ENCODE peak calls at places on chromosomes 12 and 14, in six cellular contexts. B is aorta, G is right lobe of liver, V is WERI-Rb-1, L is RWPE2, M is pancreas. P is an unnamed sample.

GRCh38 chr12:47346251-47347019 is 266.7 kb upstream of the AMIGO2 start:
- DNase-seq in L (no peak), B (no peak), M (no peak), V (no peak), G (no peak), P (no peak)

GRCh38 chr12:9135903-9136310 is 20.2 kb upstream of the A2M start:
- DNase-seq in G (no peak), L (no peak), M (no peak), B (no peak), V (no peak), P (no peak)

GRCh38 chr12:106978035-106978800 is 8.7 kb downstream of the MTERF2 start:
- DNase-seq in V (no peak), G (peak; percentile 69), B (no peak), M (peak; percentile 65), L (no peak), P (no peak)

GRCh38 chr14:74421997-74422396 is 4.0 kb downstream of the SYNDIG1L start:
- DNase-seq in L (no peak), B (no peak), V (no peak), G (no peak), M (no peak), P (no peak)

GRCh38 chr12:69151254-69151751 is 88.1 kb upstream of the CPSF6 start:
- DNase-seq in B (no peak), V (no peak), L (no peak), M (no peak), G (no peak), P (no peak)

GRCh38 chr12:54750-55535 is 11.6 kb upstream of the IQSEC3 start:
- DNase-seq in B (peak; percentile 75), M (no peak), L (no peak), V (no peak), G (no peak), P (no peak)

GRCh38 chr14:36423430-36423829 is 96.6 kb downstream of the NKX2-1 start:
- DNase-seq in G (no peak), M (no peak), L (no peak), V (no peak), B (no peak), P (no peak)

GRCh38 chr14:61147369-61147897 is 133.7 kb downstream of the TMEM30B start:
- DNase-seq in V (no peak), B (no peak), L (no peak), M (no peak), G (no peak), P (no peak)

GRCh38 chr12:26953447-26953846 is 15.2 kb downstream of the FGFR1OP2 start:
- DNase-seq in B (no peak), V (no peak), G (no peak), M (no peak), L (no peak), P (no peak)
- H3K9me3 ChIP-seq in B (no peaks in the 10 kb centered on the region), V (peaks cover 2% of the 10 kb centered on the region), G (no peaks in the 10 kb centered on the region), M (no peaks in the 10 kb centered on the region), L (no peaks in the 10 kb centered on the region), P (peaks cover 3% of the 10 kb centered on the region)

GRCh38 chr14:58301416-58301815 is 3.1 kb downstream of the ARID4A start:
- DNase-seq in M (no peak), B (no peak), G (peak; percentile 24), L (no peak), V (no peak), P (no peak)

GRCh38 chr14:58297762-58298476 is 436 bp upstream of the ARID4A start:
- DNase-seq in B (peak; percentile 99), L (peak; percentile 100), G (peak; percentile 98), M (peak; percentile 93), V (peak; percentile 99), P (peak; percentile 96)

GRCh38 chr14:58298880-58299664 is 717 bp downstream of the ARID4A start:
- DNase-seq in G (peak; percentile 56), M (peak; percentile 72), B (peak; percentile 80), L (no peak), V (peak; percentile 23), P (peak; percentile 33)

GRCh38 chr14:58298477-58298879 is at the start of gene ARID4A:
- DNase-seq in V (peak; percentile 92), B (peak; percentile 90), M (peak; percentile 81), G (peak; percentile 83), L (no peak), P (peak; percentile 65)

GRCh38 chr14:58299665-58300202 is 1.4 kb downstream of the ARID4A start:
- DNase-seq in L (no peak), B (no peak), G (no peak), V (peak; percentile 19), M (peak; percentile 56), P (no peak)
- H3K9me3 ChIP-seq in L (no peaks in the 10 kb centered on the region), B (no peaks in the 10 kb centered on the region), G (no peaks in the 10 kb centered on the region), V (no peaks in the 10 kb centered on the region), M (no peaks in the 10 kb centered on the region), P (no peaks in the 10 kb centered on the region)

GRCh38 chr14:99891900-99892299 is 98.7 kb downstream of the EML1 start:
- DNase-seq in G (no peak), B (no peak), L (no peak), V (no peak), M (no peak), P (no peak)
- H3K9me3 ChIP-seq in G (no peaks in the 10 kb centered on the region), B (no peaks in the 10 kb centered on the region), L (no peaks in the 10 kb centered on the region), V (no peaks in the 10 kb centered on the region), M (no peaks in the 10 kb centered on the region), P (no peaks in the 10 kb centered on the region)

DNA sequence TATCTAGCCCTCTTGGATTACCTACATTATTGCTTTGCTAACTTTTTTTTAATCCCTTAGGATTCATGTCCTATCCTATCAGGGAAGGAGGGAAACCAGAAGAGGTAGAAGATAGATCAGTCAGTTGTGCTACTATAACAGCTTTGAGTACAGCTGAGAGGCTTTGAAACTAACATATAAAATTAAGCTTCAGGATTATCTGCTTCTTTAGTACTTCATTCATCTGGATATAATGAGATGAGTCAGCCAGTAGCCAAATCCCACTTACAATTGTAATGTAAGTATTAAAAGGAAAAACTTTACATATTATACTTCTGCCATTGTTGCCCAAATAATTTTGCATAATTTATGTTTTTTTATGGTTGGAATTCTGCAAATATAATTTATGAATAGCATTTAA is 33.4 kb upstream of the ANO6 start:
- DNase-seq in G (no peak), V (no peak), M (no peak), L (no peak), B (no peak), P (no peak)
- H3K9me3 ChIP-seq in G (peaks cover 4% of the 10 kb centered on the region), V (peaks cover 2% of the 10 kb centered on the region), M (no peaks in the 10 kb centered on the region), L (peaks cover 6% of the 10 kb centered on the region), B (peaks cover 5% of the 10 kb centered on the region), P (peaks cover 20% of the 10 kb centered on the region)

GRCh38 chr14:106166232-106166631 is 639.8 kb downstream of the TMEM121 start:
- DNase-seq in B (no peak), L (no peak), G (no peak), M (no peak), V (no peak), P (no peak)
- H3K9me3 ChIP-seq in B (no peaks in the 10 kb centered on the region), L (no peaks in the 10 kb centered on the region), G (no peaks in the 10 kb centered on the region), M (no peaks in the 10 kb centered on the region), V (no peaks in the 10 kb centered on the region), P (no peaks in the 10 kb centered on the region)

DNA sequence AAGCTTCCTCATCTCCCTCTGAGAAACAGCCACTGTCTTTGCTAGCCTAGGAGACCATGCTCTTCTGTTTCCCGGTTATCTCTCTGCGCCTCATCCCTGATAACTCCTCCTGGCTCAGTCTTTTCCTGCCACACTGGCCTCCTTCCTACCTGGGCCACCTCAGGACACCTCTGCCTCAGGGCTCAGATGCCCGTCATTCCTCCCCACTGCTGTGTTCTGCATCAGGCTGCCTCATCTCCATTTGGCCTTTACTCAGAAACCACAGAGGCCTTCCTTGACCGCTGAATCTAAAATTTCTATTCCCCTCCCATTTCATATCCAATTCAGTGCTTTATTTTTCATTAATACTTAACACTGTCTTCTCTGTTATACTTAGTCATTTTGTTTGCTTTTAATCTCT is 311.0 kb upstream of the RGS6 start:
- DNase-seq in B (no peak), G (no peak), L (no peak), M (no peak), V (no peak), P (no peak)
- H3K9me3 ChIP-seq in B (no peaks in the 10 kb centered on the region), G (no peaks in the 10 kb centered on the region), L (no peaks in the 10 kb centered on the region), M (no peaks in the 10 kb centered on the region), V (no peaks in the 10 kb centered on the region), P (no peaks in the 10 kb centered on the region)

P was measured in CD4-positive, alpha-beta T cell.